ENCODE peak calls at places on chromosome 14, in six cellular contexts. M is SK-N-SH, U is IMR-90, N is GM12878, B is osteoblast, C is GM23248. R is an unnamed sample. For H3K9me3 and H4K20me1, the result is how much of the 10 kb centered on the place peaks cover.

GRCh38 chr14:92728781-92729364 is 19.6 kb downstream of the LGMN start:
- DNase-seq in M (no peak), U (peak), N (no peak), B (no peak), C (no peak), R (peak)

GRCh38 chr14:24607635-24608492 is 1.6 kb downstream of the GZMH start:
- DNase-seq in M (no peak), U (no peak), N (no peak), B (no peak), C (no peak), R (no peak)

GRCh38 chr14:25411933-25412757 is 362.2 kb upstream of the STXBP6 start:
- DNase-seq in M (no peak), U (no peak), N (no peak), B (peak), C (peak), R (peak)

GRCh38 chr14:92936085-92936484 is 13.1 kb downstream of the CHGA start:
- DNase-seq in M (no peak), U (no peak), N (no peak), B (no peak), C (no peak), R (no peak)

GRCh38 chr14:54444003-54444402 is 2.8 kb upstream of the CNIH1 start:
- DNase-seq in M (no peak), U (no peak), N (no peak), B (no peak), C (peak), R (peak)

GRCh38 chr14:58092231-58092630 is 59.8 kb downstream of the ARMH4 start:
- DNase-seq in M (no peak), U (no peak), N (no peak), B (no peak), C (no peak), R (no peak)

GRCh38 chr14:56119221-56119967 is 1.2 kb downstream of the PELI2 start:
- DNase-seq in M (peak), U (peak), N (no peak), B (peak), C (peak), R (peak)

GRCh38 chr14:77113644-77114043 is 15.6 kb downstream of the CIPC start:
- DNase-seq in M (no peak), U (no peak), N (no peak), B (no peak), C (no peak), R (no peak)

GRCh38 chr14:95184413-95184790 is 27.1 kb upstream of the DICER1 start:
- DNase-seq in M (no peak), U (no peak), N (no peak), B (no peak), C (no peak), R (no peak)

GRCh38 chr14:52112336-52113018 is 43.6 kb upstream of the NID2 start:
- DNase-seq in M (no peak), U (peak), N (no peak), B (no peak), C (peak), R (peak)

GRCh38 chr14:73754911-73755360 is 40.8 kb upstream of the PNMA1 start:
- DNase-seq in M (peak), U (peak), N (no peak), B (peak), C (peak), R (peak)

GRCh38 chr14:34060747-34061050 is 109.8 kb upstream of the EGLN3 start:
- DNase-seq in M (no peak), U (no peak), N (no peak), B (no peak), C (no peak), R (no peak)

GRCh38 chr14:34062353-34062973 is 111.6 kb upstream of the EGLN3 start:
- DNase-seq in M (no peak), U (no peak), N (no peak), B (no peak), C (no peak), R (no peak)

GRCh38 chr14:34059925-34060746 is 109.3 kb upstream of the EGLN3 start:
- DNase-seq in M (peak), U (peak), N (no peak), B (peak), C (peak), R (peak)

GRCh38 chr14:34058510-34058909 is 107.6 kb upstream of the EGLN3 start:
- DNase-seq in M (no peak), U (no peak), N (no peak), B (no peak), C (no peak), R (no peak)

GRCh38 chr14:34059037-34059924 is 108.4 kb upstream of the EGLN3 start:
- DNase-seq in M (no peak), U (no peak), N (no peak), B (peak), C (no peak), R (no peak)
- H3K9me3 ChIP-seq in M (under half), U (under half), N (under half), B (under half), C (under half), R (under half)

DNA sequence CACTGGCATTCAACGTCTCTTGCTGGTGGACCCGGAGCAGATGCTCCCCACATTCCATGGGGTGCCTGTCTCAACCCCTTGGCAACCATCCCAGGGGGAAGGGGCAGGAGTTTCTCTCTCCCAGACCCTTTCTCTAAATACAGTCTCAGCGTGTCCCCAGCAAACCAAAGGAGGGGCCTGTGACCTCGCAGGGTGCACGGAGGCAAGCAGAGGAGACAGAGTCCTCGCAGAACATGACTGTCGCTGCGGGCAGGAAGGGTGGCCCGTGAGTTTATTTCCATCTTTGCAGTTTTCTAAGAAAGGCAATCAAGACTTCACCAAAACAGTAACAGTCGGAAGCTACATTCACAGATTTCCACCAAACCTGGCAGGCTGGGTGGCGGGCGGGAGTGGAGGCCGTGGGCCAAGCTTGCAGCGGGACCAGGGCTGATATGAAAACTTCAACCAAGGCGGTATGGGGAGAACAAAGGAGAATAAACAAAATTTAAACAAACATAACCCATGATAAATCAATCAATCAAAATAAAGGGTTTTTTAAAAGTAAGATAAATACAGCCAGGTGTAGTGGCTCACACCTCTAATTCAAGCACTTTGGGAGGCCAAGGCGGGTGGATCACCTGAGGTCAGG is 18.6 kb downstream of the BRF1 start:
- DNase-seq in M (no peak), U (no peak), N (no peak), B (no peak), C (no peak), R (no peak)
- H4K20me1 ChIP-seq in M (under half), U (under half), N (under half), B (under half), C (under half), R (under half)

DNA sequence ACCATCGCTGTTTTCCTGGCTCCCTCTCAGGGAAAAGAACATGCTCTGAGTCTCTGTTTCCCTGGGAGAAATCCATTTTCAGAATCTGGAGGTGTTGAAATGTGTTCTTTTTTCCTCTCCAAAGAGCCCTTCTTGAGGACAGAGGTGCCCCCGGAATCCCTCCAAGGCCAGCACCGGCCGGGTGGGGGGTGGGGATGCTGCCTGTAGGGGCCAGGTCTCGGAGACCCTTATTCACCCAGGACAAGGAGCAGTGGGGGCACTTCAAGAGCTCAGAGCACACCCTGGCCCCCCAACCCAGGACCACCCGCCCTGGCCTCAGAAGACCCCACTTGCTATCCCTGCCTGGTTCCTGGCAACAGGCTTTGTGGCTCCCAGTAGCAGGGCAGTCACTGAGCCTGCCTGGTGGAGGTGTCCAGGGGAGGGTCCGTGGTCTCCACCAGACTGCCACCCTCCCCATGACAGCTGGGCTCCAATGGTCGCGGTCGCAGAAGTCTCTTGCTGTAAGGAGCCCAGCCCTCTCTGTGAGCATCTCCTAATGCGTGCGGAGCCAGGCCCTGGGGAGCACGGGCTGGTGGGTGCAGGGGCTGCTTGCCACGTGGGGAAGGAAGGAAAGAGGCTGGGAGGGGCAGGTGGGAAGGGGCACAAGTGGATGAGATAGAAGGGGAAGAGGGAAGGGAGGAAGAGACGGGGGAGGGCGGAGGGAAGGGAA is 13.2 kb upstream of the DIO3 start:
- DNase-seq in M (no peak), U (no peak), N (no peak), B (no peak), C (no peak), R (no peak)
- H3K9me3 ChIP-seq in M (under half), U (under half), N (under half), B (under half), C (under half), R (under half)

DNA sequence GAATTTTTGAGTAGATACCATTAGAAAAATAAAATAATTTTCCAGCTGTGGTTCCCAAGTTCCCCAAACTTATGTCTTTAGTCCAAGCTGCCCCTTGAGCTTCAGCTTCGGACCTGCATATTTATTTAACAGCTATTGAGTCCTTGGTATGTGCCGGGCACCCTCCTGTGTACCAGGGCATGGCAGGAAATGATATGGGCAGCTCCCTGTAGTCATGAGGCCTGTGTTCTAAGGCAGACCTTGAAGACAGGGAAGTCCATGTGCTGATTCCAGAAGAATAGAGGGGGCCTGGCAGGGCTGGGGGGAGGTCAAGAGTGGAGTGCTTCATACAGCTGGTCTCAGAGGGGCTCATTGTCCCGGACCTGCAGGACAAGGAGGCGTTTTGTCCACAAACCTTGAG is 29.2 kb downstream of the TRAF3 start:
- DNase-seq in M (no peak), U (no peak), N (no peak), B (no peak), C (no peak), R (no peak)
- H4K20me1 ChIP-seq in M (half or more), U (half or more), N (under half), B (under half), C (under half), R (under half)

GRCh38 chr14:20002319-20002718 is 356 bp downstream of the OR4Q2 start:
- DNase-seq in M (no peak), U (no peak), N (no peak), B (no peak), C (no peak), R (no peak)
- H3K9me3 ChIP-seq in M (under half), U (under half), N (under half), B (under half), C (under half), R (under half)

DNA sequence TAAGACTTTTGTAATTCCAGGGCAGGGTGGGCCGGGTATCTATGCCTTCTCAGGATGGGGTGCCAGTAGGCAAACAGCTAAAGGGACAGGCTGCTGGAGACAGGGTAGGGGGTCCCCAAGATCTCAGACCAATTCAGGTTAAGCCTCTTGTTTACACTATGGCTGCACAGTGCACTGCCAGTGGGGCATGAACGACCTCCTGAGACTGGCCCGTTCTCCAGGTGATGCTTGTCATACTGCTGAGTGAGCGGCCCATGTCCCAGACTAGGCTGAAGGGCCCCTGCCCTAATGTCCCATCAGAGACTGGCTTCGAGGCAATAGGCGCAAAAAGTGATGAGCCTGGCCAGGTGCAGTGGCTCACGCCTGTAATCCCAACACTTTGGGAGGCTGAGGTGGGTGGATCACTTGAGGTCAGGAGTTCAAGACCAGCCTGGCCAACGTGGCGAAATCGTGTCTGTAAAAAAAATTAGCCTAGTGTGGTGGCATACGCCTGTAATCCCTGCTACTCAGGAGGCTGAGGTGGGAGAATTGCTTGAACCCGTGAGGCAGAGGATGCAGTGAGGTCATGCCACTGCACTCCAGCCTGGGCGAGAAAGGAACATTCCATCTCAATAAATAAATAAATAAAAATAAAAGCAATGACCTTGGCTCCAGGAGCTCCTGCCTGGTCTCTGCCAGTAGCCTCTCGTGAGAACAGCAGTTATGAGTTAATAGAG is 12.6 kb downstream of the SLC25A29 start:
- DNase-seq in M (peak), U (no peak), N (no peak), B (peak), C (no peak), R (no peak)
- H4K20me1 ChIP-seq in M (under half), U (under half), N (under half), B (under half), C (under half), R (under half)

GRCh38 chr14:38490273-38490672 is 234.4 kb upstream of the CLEC14A start:
- DNase-seq in M (no peak), U (no peak), N (peak), B (no peak), C (no peak), R (no peak)
- H3K9me3 ChIP-seq in M (under half), U (under half), N (under half), B (under half), C (under half), R (under half)

DNA sequence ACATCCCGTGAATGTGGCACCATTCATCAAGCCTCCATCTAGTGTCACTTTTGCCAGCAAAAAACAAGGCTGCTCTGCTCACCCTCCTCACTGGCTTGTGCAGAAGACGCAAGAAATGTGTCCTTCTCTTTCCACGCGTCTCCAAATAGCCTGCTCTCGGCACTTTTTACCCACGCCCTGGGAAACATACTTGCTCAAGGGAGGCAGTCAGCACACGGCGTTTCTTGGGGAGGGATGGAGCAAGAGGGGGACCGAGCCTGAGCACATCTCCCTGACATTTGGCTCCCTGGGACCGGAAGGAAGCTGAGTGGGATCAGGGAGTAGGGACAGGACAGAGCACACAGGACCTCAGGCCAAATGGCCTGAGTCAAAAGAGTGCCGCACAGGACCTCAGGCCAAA is 7.3 kb downstream of the BCL11B start:
- DNase-seq in M (no peak), U (no peak), N (no peak), B (peak), C (no peak), R (no peak)
- H4K20me1 ChIP-seq in M (under half), U (under half), N (under half), B (under half), C (under half), R (under half)

GRCh38 chr14:106838991-106839769 is 1312.8 kb downstream of the TMEM121 start:
- DNase-seq in M (no peak), U (no peak), N (no peak), B (no peak), C (no peak), R (no peak)
- H3K9me3 ChIP-seq in M (under half), U (under half), N (under half), B (under half), C (under half), R (under half)